ENCODE peak calls at places on chromosomes 12 and 14, in five cellular contexts. One of them, this sample, is unnamed.
A peak's percentile ranks its signal among the peaks of the same experiment; 100 is the strongest.

GRCh38 chr12:62163368-62163767 is 96.8 kb upstream of the USP15 start:
- DNase-seq in AG08396: no peak
- DNase-seq in EH: no peak
- DNase-seq in omental fat pad: no peak
- DNase-seq in thoracic aorta: no peak
- DNase-seq in this sample: no peak

GRCh38 chr12:124259168-124260066 is 35.5 kb upstream of the RFLNA start:
- DNase-seq in AG08396: no peak
- DNase-seq in EH: peak; percentile 23
- DNase-seq in omental fat pad: no peak
- DNase-seq in thoracic aorta: no peak
- DNase-seq in this sample: no peak

GRCh38 chr14:94681300-94682060 is 69.3 kb downstream of the SERPINA3 start:
- DNase-seq in AG08396: peak; percentile 54
- DNase-seq in EH: peak; percentile 73
- DNase-seq in omental fat pad: no peak
- DNase-seq in thoracic aorta: no peak
- DNase-seq in this sample: no peak

GRCh38 chr12:2893007-2893406 is 2.3 kb downstream of the TULP3 start:
- DNase-seq in AG08396: peak; percentile 45
- DNase-seq in EH: peak; percentile 92
- DNase-seq in omental fat pad: no peak
- DNase-seq in thoracic aorta: no peak
- DNase-seq in this sample: peak; percentile 58

GRCh38 chr14:96861568-96862310 is 64.6 kb downstream of the VRK1 start:
- DNase-seq in AG08396: no peak
- DNase-seq in EH: no peak
- DNase-seq in omental fat pad: no peak
- DNase-seq in thoracic aorta: no peak
- DNase-seq in this sample: no peak

GRCh38 chr14:89543420-89543790 is 126.4 kb upstream of the FOXN3 start:
- DNase-seq in AG08396: peak; percentile 19
- DNase-seq in EH: no peak
- DNase-seq in omental fat pad: no peak
- DNase-seq in thoracic aorta: no peak
- DNase-seq in this sample: no peak

GRCh38 chr12:98653866-98654493 is 8.9 kb downstream of the APAF1 start:
- DNase-seq in AG08396: peak; percentile 56
- DNase-seq in EH: peak; percentile 68
- DNase-seq in omental fat pad: no peak
- DNase-seq in thoracic aorta: no peak
- DNase-seq in this sample: no peak

GRCh38 chr12:98464155-98464554 is 51.2 kb upstream of the TMPO start:
- DNase-seq in AG08396: no peak
- DNase-seq in EH: no peak
- DNase-seq in omental fat pad: no peak
- DNase-seq in thoracic aorta: no peak
- DNase-seq in this sample: no peak

GRCh38 chr14:30223385-30223785 is 295.7 kb upstream of the PRKD1 start:
- DNase-seq in AG08396: peak; percentile 77
- DNase-seq in EH: peak; percentile 87
- DNase-seq in omental fat pad: peak; percentile 41
- DNase-seq in thoracic aorta: peak; percentile 44
- DNase-seq in this sample: peak; percentile 68

GRCh38 chr14:53011053-53011462 is 60.2 kb upstream of the FERMT2 start:
- DNase-seq in AG08396: peak; percentile 87
- DNase-seq in EH: peak; percentile 99
- DNase-seq in omental fat pad: peak; percentile 49
- DNase-seq in thoracic aorta: peak; percentile 7
- DNase-seq in this sample: peak; percentile 94

GRCh38 chr12:124125472-124125871 is 152.5 kb downstream of the ZNF664 start:
- DNase-seq in AG08396: no peak
- DNase-seq in EH: no peak
- DNase-seq in omental fat pad: no peak
- DNase-seq in thoracic aorta: no peak
- DNase-seq in this sample: no peak

GRCh38 chr14:101126376-101127130 is 223.0 kb upstream of the RTL1 start:
- DNase-seq in AG08396: no peak
- DNase-seq in EH: no peak
- DNase-seq in omental fat pad: peak; percentile 1
- DNase-seq in thoracic aorta: no peak
- DNase-seq in this sample: no peak

GRCh38 chr14:102464846-102465341 is 44.7 kb downstream of the ANKRD9 start:
- DNase-seq in AG08396: no peak
- DNase-seq in EH: no peak
- DNase-seq in omental fat pad: no peak
- DNase-seq in thoracic aorta: no peak
- DNase-seq in this sample: no peak

This sample was measured in lower leg skin.